ENCODE peak calls at places on chromosome X, in five cellular contexts. F is psoas muscle, V is BE2C, U is GM12864, X is ovary. W is an unnamed sample.
A peak's percentile ranks its signal among the peaks of the same experiment; 100 is the strongest.

GRCh38 chrX:68443155-68443868 is 10.0 kb upstream of the OPHN1 start:
- DNase-seq in F (no peak), V (no peak), U (no peak), X (no peak), W (no peak)

GRCh38 chrX:68193234-68193633 is 240.1 kb downstream of the OPHN1 start:
- DNase-seq in F (no peak), V (no peak), U (no peak), X (no peak), W (no peak)

GRCh38 chrX:31233941-31234496 is 162.2 kb upstream of the FTHL17 start:
- DNase-seq in F (no peak), V (no peak), U (no peak), X (no peak), W (no peak)

GRCh38 chrX:146755214-146755613 is 54.4 kb upstream of the CXorf51B start:
- DNase-seq in F (no peak), V (no peak), U (no peak), X (no peak), W (no peak)

GRCh38 chrX:40449396-40449795 is 131.4 kb upstream of the ATP6AP2 start:
- DNase-seq in F (no peak), V (peak; percentile 45), U (no peak), X (no peak), W (no peak)

GRCh38 chrX:122046226-122046625 is 998.8 kb downstream of the GLUD2 start:
- DNase-seq in F (no peak), V (no peak), U (no peak), X (no peak), W (peak; percentile 33)

GRCh38 chrX:118823263-118824172 is at the start of gene ZCCHC12:
- DNase-seq in F (peak; percentile 55), V (peak; percentile 69), U (no peak), X (peak; percentile 70), W (peak; percentile 20)

GRCh38 chrX:10106801-10107200 is 50.0 kb upstream of the CLCN4 start:
- DNase-seq in F (no peak), V (no peak), U (peak; percentile 71), X (no peak), W (no peak)

GRCh38 chrX:94051926-94052325 is 377.9 kb downstream of the FAM133A start:
- DNase-seq in F (no peak), V (no peak), U (no peak), X (no peak), W (no peak)

GRCh38 chrX:135484636-135485289 is 35.7 kb upstream of the INTS6L start:
- DNase-seq in F (no peak), V (peak; percentile 9), U (peak; percentile 21), X (no peak), W (peak; percentile 61)

GRCh38 chrX:149510386-149510785 is 5.3 kb upstream of the IDS start:
- DNase-seq in F (no peak), V (no peak), U (no peak), X (no peak), W (peak; percentile 35)

GRCh38 chrX:51776851-51777250 is 33.6 kb downstream of the GSPT2 start:
- DNase-seq in F (no peak), V (no peak), U (no peak), X (no peak), W (no peak)

GRCh38 chrX:17046478-17047097 is 100.1 kb downstream of the REPS2 start:
- DNase-seq in F (no peak), V (peak; percentile 57), U (peak; percentile 15), X (peak; percentile 57), W (peak; percentile 76)

GRCh38 chrX:136866337-136867095 is 14.0 kb downstream of the RBMX start:
- DNase-seq in F (no peak), V (no peak), U (no peak), X (peak; percentile 36), W (no peak)

GRCh38 chrX:46676399-46677351 is 82.2 kb downstream of the SLC9A7 start:
- DNase-seq in F (no peak), V (no peak), U (no peak), X (no peak), W (no peak)

GRCh38 chrX:66046612-66047235 is 6.8 kb upstream of the VSIG4 start:
- DNase-seq in F (no peak), V (no peak), U (peak; percentile 79), X (no peak), W (no peak)

GRCh38 chrX:42664706-42665105 is 113.3 kb downstream of the PPP1R2C start:
- DNase-seq in F (no peak), V (no peak), U (no peak), X (no peak), W (no peak)

GRCh38 chrX:133698298-133698697 is 283.0 kb upstream of the GPC4 start:
- DNase-seq in F (no peak), V (no peak), U (no peak), X (no peak), W (peak; percentile 59)

GRCh38 chrX:110012818-110013484 is 10.0 kb downstream of the TMEM164 start:
- DNase-seq in F (no peak), V (no peak), U (no peak), X (no peak), W (no peak)

GRCh38 chrX:11265352-11265751 is 27.9 kb upstream of the AMELX start:
- DNase-seq in F (no peak), V (no peak), U (no peak), X (no peak), W (no peak)
- H3K4me3 ChIP-seq in F (peak overlapping the region; percentile 41), V (no peak overlapping the region), U (no peak overlapping the region), X (no peak overlapping the region), W (no peak overlapping the region)

DNA sequence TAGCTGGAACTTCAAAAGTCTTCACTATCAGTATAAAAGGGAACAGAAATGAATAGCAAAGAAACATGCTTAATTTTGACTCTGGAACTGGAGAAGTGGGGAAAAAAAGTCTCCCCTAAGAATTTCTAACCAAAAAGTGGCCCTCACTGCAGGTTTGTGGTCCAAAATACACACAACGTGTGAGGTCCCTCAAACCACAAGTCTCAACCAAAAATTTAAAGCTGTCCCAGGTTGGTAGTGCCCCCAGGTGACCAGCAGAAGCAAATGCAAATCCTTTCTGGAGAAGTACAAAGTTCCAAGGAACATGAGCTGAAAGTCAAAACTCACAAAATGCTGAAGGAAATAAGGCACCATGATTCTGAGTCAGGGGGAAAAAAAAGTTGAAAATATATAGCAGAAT is 23.6 kb upstream of the VAMP7 start:
- DNase-seq in F (no peak), V (no peak), U (no peak), X (no peak), W (peak; percentile 8)
- TF ChIP-seq CTCF in F (no peak), V (peak; percentile 30), U (no peak), X (no peak), W (peak; percentile 26)

GRCh38 chrX:114584983-114585842 is 1.3 kb downstream of the HTR2C start:
- DNase-seq in F (no peak), V (no peak), U (no peak), X (no peak), W (peak; percentile 9)
- H3K4me3 ChIP-seq in F (no peak overlapping the region), V (peak overlapping the region; percentile 31), U (no peak overlapping the region), X (no peak overlapping the region), W (no peak overlapping the region)

GRCh38 chrX:262391-262909 is 18.7 kb upstream of the PLCXD1 start:
- DNase-seq in F (peak; percentile 25), V (no peak), U (no peak), X (no peak), W (no peak)

GRCh38 chrX:259692-260355 is 21.4 kb upstream of the PLCXD1 start:
- DNase-seq in F (peak; percentile 18), V (no peak), U (no peak), X (no peak), W (no peak)

GRCh38 chrX:264634-265455 is 16.3 kb upstream of the PLCXD1 start:
- DNase-seq in F (peak; percentile 3), V (no peak), U (no peak), X (no peak), W (no peak)

GRCh38 chrX:261167-261857 is 19.9 kb upstream of the PLCXD1 start:
- DNase-seq in F (peak; percentile 46), V (peak; percentile 63), U (no peak), X (no peak), W (peak; percentile 14)

GRCh38 chrX:261858-262390 is 19.3 kb upstream of the PLCXD1 start:
- DNase-seq in F (peak; percentile 20), V (no peak), U (no peak), X (no peak), W (no peak)
- TF ChIP-seq CTCF in F (no peak), V (no peak), U (no peak), X (no peak), W (no peak)

GRCh38 chrX:18681996-18682395 is 10.1 kb upstream of the RS1 start:
- DNase-seq in F (no peak), V (no peak), U (no peak), X (no peak), W (no peak)
- H3K4me3 ChIP-seq in F (no peak overlapping the region), V (no peak overlapping the region), U (no peak overlapping the region), X (no peak overlapping the region), W (no peak overlapping the region)

GRCh38 chrX:39152106-39152649 is 350.9 kb downstream of the MID1IP1 start:
- DNase-seq in F (peak; percentile 60), V (peak; percentile 81), U (no peak), X (no peak), W (no peak)

GRCh38 chrX:39145859-39146258 is 344.6 kb downstream of the MID1IP1 start:
- DNase-seq in F (no peak), V (no peak), U (no peak), X (no peak), W (no peak)

GRCh38 chrX:39150210-39150609 is 349.0 kb downstream of the MID1IP1 start:
- DNase-seq in F (no peak), V (no peak), U (no peak), X (no peak), W (no peak)

GRCh38 chrX:39150621-39151020 is 349.4 kb downstream of the MID1IP1 start:
- DNase-seq in F (no peak), V (no peak), U (no peak), X (no peak), W (no peak)

GRCh38 chrX:39149761-39150160 is 348.5 kb downstream of the MID1IP1 start:
- DNase-seq in F (peak; percentile 86), V (peak; percentile 68), U (no peak), X (peak; percentile 40), W (peak; percentile 74)
- TF ChIP-seq CTCF in F (peak; percentile 74), V (peak; percentile 79), U (peak; percentile 75), X (no peak), W (peak; percentile 56)

GRCh38 chrX:78946178-78946896 is 1.1 kb downstream of the P2RY10 start:
- DNase-seq in F (no peak), V (no peak), U (no peak), X (no peak), W (no peak)

GRCh38 chrX:78944351-78944750 is 840 bp upstream of the P2RY10 start:
- DNase-seq in F (no peak), V (no peak), U (no peak), X (no peak), W (no peak)

GRCh38 chrX:78950157-78950556 is 5.0 kb downstream of the P2RY10 start:
- DNase-seq in F (no peak), V (no peak), U (no peak), X (no peak), W (no peak)

GRCh38 chrX:78945186-78945912 is at the start of gene P2RY10:
- DNase-seq in F (no peak), V (no peak), U (peak; percentile 59), X (no peak), W (no peak)
- H3K4me3 ChIP-seq in F (no peak within 1 kb of the TSS), V (no peak within 1 kb of the TSS), U (peak within 1 kb of the TSS; percentile 68), X (no peak within 1 kb of the TSS), W (no peak within 1 kb of the TSS)